ENCODE peak calls at places on chromosomes 1 and 21, in nine cellular contexts. P is renal cortical epithelial cell, W is fibroblast of villous mesenchyme, A is heart left ventricle, K is M059J, J is islet precursor cell, D is HTR-8/SVneo, G is tibial artery, B is GM10248. F is an unnamed sample.

GRCh38 chr21:45147473-45148315 is 73.3 kb downstream of the ADARB1 start:
- DNase-seq in K (peak; percentile 25), A (no peak), J (peak; percentile 52), P (no peak), G (no peak), D (no peak), B (no peak), W (no peak), F (no peak)

GRCh38 chr1:2300851-2301606 is 72.9 kb downstream of the SKI start:
- DNase-seq in P (no peak), J (no peak), G (peak; percentile 90), D (no peak), K (no peak), A (peak; percentile 94), B (peak; percentile 80), W (peak; percentile 72), F (no peak)

GRCh38 chr1:226634156-226634588 is 85.6 kb downstream of the STUM start:
- DNase-seq in P (peak; percentile 27), J (peak; percentile 78), D (peak; percentile 69), G (peak; percentile 80), K (peak; percentile 42), A (peak; percentile 90), B (peak; percentile 85), W (peak; percentile 69), F (peak; percentile 65)

GRCh38 chr1:35499652-35500176 is 57.5 kb downstream of the KIAA0319L start:
- DNase-seq in W (peak; percentile 67), J (no peak), A (no peak), B (no peak), G (no peak), D (no peak), K (no peak), P (no peak), F (no peak)

GRCh38 chr1:98221926-98222325 is 301.1 kb upstream of the DPYD start:
- DNase-seq in K (peak; percentile 28), B (no peak), G (no peak), D (no peak), P (no peak), A (no peak), J (no peak), W (no peak), F (no peak)

GRCh38 chr1:62424412-62424811 is 12.4 kb upstream of the USP1 start:
- DNase-seq in G (no peak), W (no peak), B (no peak), P (peak; percentile 66), D (no peak), A (no peak), K (no peak), J (no peak), F (no peak)

GRCh38 chr1:44294588-44295007 is 60.5 kb downstream of the ERI3 start:
- DNase-seq in J (peak; percentile 81), G (peak; percentile 64), B (no peak), D (no peak), A (no peak), W (peak; percentile 44), P (peak; percentile 20), K (peak; percentile 80), F (peak; percentile 67)

GRCh38 chr1:66944330-66945274 is 19.8 kb downstream of the MIER1 start:
- DNase-seq in K (peak; percentile 86), G (peak; percentile 79), D (no peak), P (peak; percentile 91), A (no peak), B (no peak), J (peak; percentile 72), W (peak; percentile 91), F (no peak)

GRCh38 chr1:202521886-202522285 is 173.4 kb downstream of the PPP1R12B start:
- DNase-seq in K (no peak), B (no peak), A (no peak), D (no peak), J (no peak), P (no peak), G (no peak), W (no peak), F (no peak)

GRCh38 chr1:6271554-6271953 is 10.7 kb upstream of the GPR153 start:
- DNase-seq in D (no peak), W (peak; percentile 39), A (no peak), G (no peak), P (no peak), J (no peak), K (no peak), B (no peak), F (peak; percentile 86)

GRCh38 chr1:110056776-110057175 is 13.7 kb downstream of the ALX3 start:
- DNase-seq in J (no peak), P (no peak), D (no peak), B (no peak), W (peak; percentile 16), K (peak; percentile 45), A (no peak), G (no peak), F (no peak)